ENCODE peak calls at places on chromosomes 6 and 20, in six cellular contexts. One of them, this sample, is unnamed.
A peak's percentile ranks its signal among the peaks of the same experiment; 100 is the strongest.

GRCh38 chr6:21597706-21598273 is 4.2 kb downstream of the SOX4 start:
- DNase-seq in adrenal gland: no peak
- DNase-seq in neural crest cell: no peak
- DNase-seq in mammary epithelial cell: peak; percentile 35
- DNase-seq in bronchial epithelial cell: no peak
- DNase-seq in HFF-Myc: no peak
- DNase-seq in this sample: no peak

GRCh38 chr6:150535818-150536220 is 63.9 kb upstream of the PLEKHG1 start:
- DNase-seq in mammary epithelial cell: no peak
- DNase-seq in neural crest cell: no peak
- DNase-seq in adrenal gland: no peak
- DNase-seq in HFF-Myc: no peak
- DNase-seq in bronchial epithelial cell: no peak
- DNase-seq in this sample: no peak

GRCh38 chr6:160519603-160520042 is 144.5 kb downstream of the LPA start:
- DNase-seq in bronchial epithelial cell: peak; percentile 63
- DNase-seq in mammary epithelial cell: peak; percentile 51
- DNase-seq in HFF-Myc: no peak
- DNase-seq in adrenal gland: no peak
- DNase-seq in neural crest cell: no peak
- DNase-seq in this sample: no peak

GRCh38 chr20:46308258-46309157 is at the start of gene CDH22:
- DNase-seq in mammary epithelial cell: no peak
- DNase-seq in neural crest cell: peak; percentile 57
- DNase-seq in bronchial epithelial cell: no peak
- DNase-seq in HFF-Myc: no peak
- DNase-seq in adrenal gland: peak; percentile 35
- DNase-seq in this sample: no peak

GRCh38 chr6:36677753-36678487 is 594 bp upstream of the CDKN1A start:
- DNase-seq in bronchial epithelial cell: no peak
- DNase-seq in mammary epithelial cell: peak; percentile 62
- DNase-seq in adrenal gland: no peak
- DNase-seq in HFF-Myc: no peak
- DNase-seq in neural crest cell: no peak
- DNase-seq in this sample: no peak

GRCh38 chr6:81786159-81786558 is 33.7 kb upstream of the TENT5A start:
- DNase-seq in bronchial epithelial cell: no peak
- DNase-seq in adrenal gland: no peak
- DNase-seq in neural crest cell: no peak
- DNase-seq in mammary epithelial cell: peak; percentile 6
- DNase-seq in HFF-Myc: no peak
- DNase-seq in this sample: no peak

GRCh38 chr20:16444056-16444777 is 129.0 kb downstream of the KIF16B start:
- DNase-seq in neural crest cell: no peak
- DNase-seq in HFF-Myc: no peak
- DNase-seq in adrenal gland: no peak
- DNase-seq in mammary epithelial cell: no peak
- DNase-seq in bronchial epithelial cell: no peak
- DNase-seq in this sample: peak; percentile 75

GRCh38 chr6:15608406-15608805 is 54.4 kb downstream of the DTNBP1 start:
- DNase-seq in HFF-Myc: peak; percentile 68
- DNase-seq in mammary epithelial cell: peak; percentile 83
- DNase-seq in neural crest cell: no peak
- DNase-seq in bronchial epithelial cell: peak; percentile 85
- DNase-seq in adrenal gland: peak; percentile 22
- DNase-seq in this sample: no peak

GRCh38 chr6:37168809-37169457 is 1.0 kb upstream of the PIM1 start:
- DNase-seq in mammary epithelial cell: no peak
- DNase-seq in bronchial epithelial cell: peak; percentile 48
- DNase-seq in neural crest cell: no peak
- DNase-seq in HFF-Myc: no peak
- DNase-seq in adrenal gland: no peak
- DNase-seq in this sample: no peak

GRCh38 chr20:50996901-50997830 is 25.7 kb downstream of the KCNG1 start:
- DNase-seq in neural crest cell: no peak
- DNase-seq in adrenal gland: no peak
- DNase-seq in mammary epithelial cell: peak; percentile 39
- DNase-seq in bronchial epithelial cell: peak; percentile 73
- DNase-seq in HFF-Myc: no peak
- DNase-seq in this sample: no peak

GRCh38 chr6:52535711-52536423 is 41.0 kb downstream of the TRAM2 start:
- DNase-seq in mammary epithelial cell: no peak
- DNase-seq in bronchial epithelial cell: no peak
- DNase-seq in HFF-Myc: no peak
- DNase-seq in neural crest cell: no peak
- DNase-seq in adrenal gland: no peak
- DNase-seq in this sample: no peak

GRCh38 chr20:6178537-6178936 is 55.7 kb upstream of the FERMT1 start:
- DNase-seq in neural crest cell: peak; percentile 2
- DNase-seq in adrenal gland: no peak
- DNase-seq in bronchial epithelial cell: peak; percentile 53
- DNase-seq in mammary epithelial cell: peak; percentile 32
- DNase-seq in HFF-Myc: no peak
- DNase-seq in this sample: peak; percentile 5

GRCh38 chr20:19828233-19828632 is 70.2 kb downstream of the RIN2 start:
- DNase-seq in mammary epithelial cell: peak; percentile 78
- DNase-seq in neural crest cell: no peak
- DNase-seq in bronchial epithelial cell: peak; percentile 68
- DNase-seq in HFF-Myc: no peak
- DNase-seq in adrenal gland: no peak
- DNase-seq in this sample: no peak
- TF ChIP-seq CTCF in mammary epithelial cell: peak; percentile 62
- TF ChIP-seq CTCF in neural crest cell: no peak
- TF ChIP-seq CTCF in bronchial epithelial cell: peak; percentile 53
- TF ChIP-seq CTCF in HFF-Myc: peak; percentile 23
- TF ChIP-seq CTCF in adrenal gland: no peak
- TF ChIP-seq CTCF in this sample: no peak

DNA sequence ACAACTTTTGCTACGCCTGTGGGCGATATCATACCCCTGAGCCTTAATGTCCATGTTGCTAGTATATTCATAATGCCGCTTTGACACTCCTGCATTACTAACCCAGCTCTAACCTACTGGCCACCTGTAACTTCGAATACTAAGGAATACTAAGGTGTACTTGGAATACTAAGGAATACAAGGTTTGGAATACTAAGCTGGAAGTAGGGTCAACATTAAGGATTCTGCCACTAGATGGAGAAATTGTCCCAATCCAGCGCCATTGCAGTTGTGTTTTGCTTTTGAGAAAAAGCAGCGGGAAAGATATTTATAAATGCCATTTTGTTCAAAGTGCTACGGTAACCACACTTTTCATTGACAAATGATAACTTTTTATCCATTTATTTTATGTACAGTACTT is 10.7 kb downstream of the TBXT start:
- DNase-seq in HFF-Myc: no peak
- DNase-seq in adrenal gland: no peak
- DNase-seq in mammary epithelial cell: no peak
- DNase-seq in neural crest cell: no peak
- DNase-seq in bronchial epithelial cell: no peak
- DNase-seq in this sample: no peak
- TF ChIP-seq CTCF in HFF-Myc: no peak
- TF ChIP-seq CTCF in adrenal gland: no peak
- TF ChIP-seq CTCF in mammary epithelial cell: peak; percentile 7
- TF ChIP-seq CTCF in neural crest cell: peak; percentile 56
- TF ChIP-seq CTCF in bronchial epithelial cell: no peak
- TF ChIP-seq CTCF in this sample: no peak

GRCh38 chr6:144283781-144284473 is 1.2 kb upstream of the UTRN start:
- DNase-seq in adrenal gland: no peak
- DNase-seq in bronchial epithelial cell: peak; percentile 23
- DNase-seq in mammary epithelial cell: peak; percentile 25
- DNase-seq in neural crest cell: no peak
- DNase-seq in HFF-Myc: no peak
- DNase-seq in this sample: no peak
- TF ChIP-seq CTCF in adrenal gland: no peak
- TF ChIP-seq CTCF in bronchial epithelial cell: peak; percentile 9
- TF ChIP-seq CTCF in mammary epithelial cell: no peak
- TF ChIP-seq CTCF in neural crest cell: peak; percentile 50
- TF ChIP-seq CTCF in HFF-Myc: no peak
- TF ChIP-seq CTCF in this sample: peak; percentile 27

GRCh38 chr6:32194825-32195651 is 2.6 kb upstream of the GPSM3 start:
- DNase-seq in adrenal gland: peak; percentile 53
- DNase-seq in bronchial epithelial cell: peak; percentile 53
- DNase-seq in HFF-Myc: no peak
- DNase-seq in neural crest cell: peak; percentile 31
- DNase-seq in mammary epithelial cell: peak; percentile 42
- DNase-seq in this sample: peak; percentile 19

GRCh38 chr6:32195652-32195901 is 3.1 kb upstream of the GPSM3 start:
- DNase-seq in neural crest cell: peak; percentile 100
- DNase-seq in bronchial epithelial cell: peak; percentile 97
- DNase-seq in HFF-Myc: peak; percentile 96
- DNase-seq in mammary epithelial cell: peak; percentile 100
- DNase-seq in adrenal gland: peak; percentile 100
- DNase-seq in this sample: peak; percentile 100

GRCh38 chr6:32195902-32196681 is 3.6 kb upstream of the GPSM3 start:
- DNase-seq in neural crest cell: peak; percentile 85
- DNase-seq in bronchial epithelial cell: peak; percentile 42
- DNase-seq in HFF-Myc: no peak
- DNase-seq in adrenal gland: peak; percentile 85
- DNase-seq in mammary epithelial cell: peak; percentile 79
- DNase-seq in this sample: peak; percentile 59

GRCh38 chr6:32198345-32198696 is 5.9 kb upstream of the GPSM3 start:
- DNase-seq in adrenal gland: no peak
- DNase-seq in neural crest cell: no peak
- DNase-seq in mammary epithelial cell: no peak
- DNase-seq in HFF-Myc: no peak
- DNase-seq in bronchial epithelial cell: no peak
- DNase-seq in this sample: no peak

DNA sequence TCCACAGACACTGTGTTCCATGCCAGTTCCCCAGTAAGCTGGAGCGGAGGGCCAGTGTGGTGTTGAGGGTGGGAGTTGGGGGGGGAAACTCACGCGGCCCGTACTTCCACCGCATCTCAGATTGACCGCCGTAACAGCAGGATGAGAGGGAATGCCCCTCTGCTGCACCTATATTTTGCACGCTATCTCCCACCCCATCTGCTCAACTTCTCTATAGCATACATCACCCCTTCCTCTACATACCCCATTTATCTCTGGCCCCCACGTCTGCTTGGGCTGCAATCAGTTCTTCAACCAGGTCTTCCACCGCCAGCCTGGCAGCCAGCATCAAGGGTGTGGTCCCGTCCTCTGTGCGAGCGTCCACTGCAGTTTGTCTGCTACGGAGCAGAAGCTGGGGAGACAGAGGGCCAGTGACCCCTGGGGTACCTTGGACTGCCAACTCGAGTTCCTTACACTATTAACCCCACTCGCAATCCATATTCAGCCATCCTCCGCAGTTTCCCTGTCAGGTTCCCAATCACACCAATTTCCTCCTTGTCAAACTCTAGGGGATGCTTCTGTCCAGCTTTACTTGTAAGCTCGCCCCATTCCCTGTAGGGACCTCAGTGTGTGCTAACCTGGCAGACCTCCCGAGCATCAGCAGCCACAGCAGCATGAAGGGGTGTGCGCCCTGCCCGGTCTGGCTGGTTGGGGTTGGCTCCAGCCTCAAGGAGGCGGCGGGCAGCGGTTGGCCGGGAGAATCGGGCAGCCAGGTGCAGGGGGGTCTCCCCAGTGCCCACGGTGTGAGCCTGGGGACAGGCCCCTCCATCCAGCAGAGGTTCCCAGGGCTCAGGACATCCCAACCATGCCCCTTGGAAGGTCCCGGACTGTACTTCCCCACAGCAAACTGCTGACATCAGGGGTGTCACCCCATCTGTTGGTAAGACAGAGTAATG is 4.5 kb upstream of the GPSM3 start:
- DNase-seq in mammary epithelial cell: no peak
- DNase-seq in HFF-Myc: no peak
- DNase-seq in neural crest cell: no peak
- DNase-seq in bronchial epithelial cell: no peak
- DNase-seq in adrenal gland: peak; percentile 49
- DNase-seq in this sample: no peak
- TF ChIP-seq CTCF in mammary epithelial cell: no peak
- TF ChIP-seq CTCF in HFF-Myc: no peak
- TF ChIP-seq CTCF in neural crest cell: no peak
- TF ChIP-seq CTCF in bronchial epithelial cell: no peak
- TF ChIP-seq CTCF in adrenal gland: no peak
- TF ChIP-seq CTCF in this sample: no peak

This sample was measured in AG09319.